ENCODE peak calls at places on chromosomes 5 and 9, in five cellular contexts. V is cardiac muscle cell; L is CD8-positive, alpha-beta T cell; Q is RWPE1; H is GM13976. T is an unnamed sample.

GRCh38 chr5:169637856-169638190 is 748 bp downstream of the DOCK2 start:
- DNase-seq in V (no peak), L (peak), Q (no peak), H (peak), T (peak)

GRCh38 chr5:131538177-131538593 is 96.8 kb downstream of the RAPGEF6 start:
- DNase-seq in V (no peak), L (no peak), Q (peak), H (no peak), T (no peak)

GRCh38 chr5:33834334-33834733 is 57.5 kb downstream of the ADAMTS12 start:
- DNase-seq in V (no peak), L (no peak), Q (no peak), H (no peak), T (no peak)

GRCh38 chr5:127878174-127878750 is 175.1 kb downstream of the CCDC192 start:
- DNase-seq in V (peak), L (no peak), Q (peak), H (peak), T (no peak)

GRCh38 chr5:74422030-74422429 is 218.5 kb downstream of the ENC1 start:
- DNase-seq in V (no peak), L (no peak), Q (no peak), H (no peak), T (no peak)

GRCh38 chr9:87601175-87601574 is 103.5 kb downstream of the DAPK1 start:
- DNase-seq in V (no peak), L (no peak), Q (no peak), H (no peak), T (no peak)

GRCh38 chr5:103057208-103058130 is 62.5 kb downstream of the GIN1 start:
- DNase-seq in V (no peak), L (no peak), Q (no peak), H (no peak), T (no peak)

GRCh38 chr5:122458278-122458872 is 146.3 kb downstream of the SNCAIP start:
- DNase-seq in V (peak), L (no peak), Q (peak), H (peak), T (peak)

GRCh38 chr5:73170522-73170921 is 2.5 kb upstream of the TMEM174 start:
- DNase-seq in V (peak), L (no peak), Q (no peak), H (no peak), T (no peak)

GRCh38 chr5:59418766-59419165 is 474.8 kb downstream of the PDE4D start:
- DNase-seq in V (no peak), L (no peak), Q (no peak), H (no peak), T (no peak)

GRCh38 chr5:179766021-179766725 is 27.6 kb upstream of the LTC4S start:
- DNase-seq in V (no peak), L (no peak), Q (no peak), H (no peak), T (no peak)

GRCh38 chr9:1210954-1211353 is 160.8 kb downstream of the DMRT2 start:
- DNase-seq in V (no peak), L (no peak), Q (no peak), H (no peak), T (no peak)

GRCh38 chr5:88602584-88602983 is 280.4 kb downstream of the MEF2C start:
- DNase-seq in V (no peak), L (no peak), Q (no peak), H (peak), T (no peak)
- TF ChIP-seq CTCF in V (no peak), L (peak), Q (peak), H (peak), T (peak)

GRCh38 chr9:74777136-74777879 is 110.4 kb downstream of the TRPM6 start:
- DNase-seq in V (peak), L (peak), Q (peak), H (peak), T (peak)
- TF ChIP-seq CTCF in V (peak), L (peak), Q (peak), H (peak), T (peak)

DNA sequence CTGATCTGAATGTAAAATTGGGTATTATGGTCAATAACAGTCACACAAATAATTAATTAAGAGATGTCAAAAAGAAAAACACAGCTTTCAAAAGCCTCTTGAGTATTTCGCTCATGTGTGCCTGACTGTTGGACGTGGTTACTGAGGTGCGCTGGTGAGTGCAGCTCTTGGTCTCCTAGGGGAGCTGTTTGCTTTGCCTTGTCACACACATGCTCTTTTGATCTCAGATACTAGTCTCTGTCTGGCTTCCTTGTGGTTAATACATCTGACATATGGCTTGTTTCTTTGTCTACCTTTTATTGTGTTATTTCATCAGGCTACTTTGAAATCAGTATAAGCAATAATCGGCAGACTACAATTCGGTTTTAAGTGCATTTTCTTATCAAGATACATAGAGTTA is 51.5 kb downstream of the PCSK1 start:
- DNase-seq in V (peak), L (no peak), Q (no peak), H (no peak), T (no peak)
- TF ChIP-seq CTCF in V (no peak), L (no peak), Q (no peak), H (no peak), T (peak)

GRCh38 chr9:127305450-127306226 is 41.1 kb downstream of the GARNL3 start:
- DNase-seq in V (no peak), L (no peak), Q (no peak), H (no peak), T (no peak)
- TF ChIP-seq CTCF in V (no peak), L (no peak), Q (no peak), H (no peak), T (no peak)

GRCh38 chr9:128455849-128456612 is at the start of gene ODF2:
- DNase-seq in V (peak), L (peak), Q (peak), H (peak), T (peak)
- TF ChIP-seq CTCF in V (no peak), L (no peak), Q (no peak), H (no peak), T (no peak)

GRCh38 chr9:137787376-137787775 is 90.2 kb upstream of the CACNA1B start:
- DNase-seq in V (no peak), L (no peak), Q (no peak), H (no peak), T (no peak)

GRCh38 chr9:137784641-137785513 is 92.7 kb upstream of the CACNA1B start:
- DNase-seq in V (no peak), L (no peak), Q (no peak), H (no peak), T (no peak)

GRCh38 chr9:137786511-137786920 is 91.1 kb upstream of the CACNA1B start:
- DNase-seq in V (no peak), L (no peak), Q (no peak), H (no peak), T (no peak)

GRCh38 chr9:137784046-137784445 is 93.5 kb upstream of the CACNA1B start:
- DNase-seq in V (no peak), L (no peak), Q (peak), H (no peak), T (no peak)

GRCh38 chr9:137785704-137786161 is 91.8 kb upstream of the CACNA1B start:
- DNase-seq in V (no peak), L (no peak), Q (no peak), H (no peak), T (no peak)
- TF ChIP-seq CTCF in V (no peak), L (no peak), Q (no peak), H (no peak), T (no peak)